ENCODE peak calls at places on chromosome 18, in four cellular contexts. N is fibroblast of lung, T is MM.1S, G is AG04449. H is an unnamed sample.

GRCh38 chr18:67525328-67526110 is 9.0 kb upstream of the DSEL start:
- DNase-seq in G (peak), N (peak), T (no peak), H (peak)

GRCh38 chr18:36333418-36333817 is 35.9 kb downstream of the FHOD3 start:
- DNase-seq in G (no peak), N (peak), T (no peak), H (peak)

GRCh38 chr18:78239090-78239457 is 740.5 kb upstream of the SALL3 start:
- DNase-seq in T (no peak), N (no peak), G (no peak), H (no peak)

GRCh38 chr18:52716926-52717325 is 376.9 kb downstream of the DCC start:
- DNase-seq in N (peak), G (peak), T (no peak), H (peak)

GRCh38 chr18:36580266-36580665 is 248.5 kb downstream of the TPGS2 start:
- DNase-seq in N (peak), G (no peak), T (no peak), H (peak)

GRCh38 chr18:35159782-35160181 is 81.1 kb upstream of the ZNF397 start:
- DNase-seq in N (no peak), G (no peak), T (no peak), H (no peak)

GRCh38 chr18:63997041-63997440 is 27.2 kb downstream of the SERPINB8 start:
- DNase-seq in G (no peak), T (no peak), N (no peak), H (no peak)

GRCh38 chr18:25350561-25351201 is 1.3 kb downstream of the ZNF521 start:
- DNase-seq in N (peak), T (peak), G (no peak), H (peak)

GRCh38 chr18:10690376-10690775 is 164.5 kb downstream of the NAPG start:
- DNase-seq in G (no peak), N (no peak), T (no peak), H (no peak)

GRCh38 chr18:2173464-2173863 is 397.8 kb downstream of the METTL4 start:
- DNase-seq in G (peak), T (no peak), N (peak), H (peak)

GRCh38 chr18:55753643-55754255 is 165.8 kb upstream of the TCF4 start:
- DNase-seq in N (peak), T (no peak), G (no peak), H (no peak)

GRCh38 chr18:59055345-59056032 is 84.2 kb upstream of the SEC11C start:
- DNase-seq in N (peak), T (no peak), G (no peak), H (no peak)
- TF ChIP-seq CTCF in N (peak), T (no peak), G (peak), H (no peak)

DNA sequence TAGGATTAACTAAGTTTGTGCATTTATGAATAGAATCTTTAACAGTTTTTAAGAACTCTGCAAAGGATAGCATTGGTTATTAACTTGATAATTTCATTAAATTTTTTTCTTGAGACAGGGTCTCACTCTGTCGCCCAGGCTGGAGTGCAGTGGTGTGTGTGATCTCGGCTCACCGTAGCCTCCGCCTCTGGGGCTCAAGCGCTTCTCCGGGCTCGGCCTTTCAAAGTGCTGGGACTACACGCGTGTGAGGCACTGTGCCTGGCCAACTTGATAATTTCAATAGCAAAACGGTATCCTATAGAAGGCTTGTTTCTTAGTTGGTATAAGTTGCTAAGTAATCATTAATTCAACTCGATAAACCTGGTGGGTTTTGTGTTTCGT is 38.0 kb downstream of the ADNP2 start:
- DNase-seq in G (no peak), N (peak), T (no peak), H (no peak)
- H3K4me3 ChIP-seq in G (peak), N (peak), T (peak), H (peak)

GRCh38 chr18:45626330-45627203 is 11.3 kb downstream of the SLC14A2 start:
- DNase-seq in T (no peak), N (no peak), G (no peak), H (peak)
- TF ChIP-seq CTCF in T (no peak), N (no peak), G (no peak), H (no peak)

DNA sequence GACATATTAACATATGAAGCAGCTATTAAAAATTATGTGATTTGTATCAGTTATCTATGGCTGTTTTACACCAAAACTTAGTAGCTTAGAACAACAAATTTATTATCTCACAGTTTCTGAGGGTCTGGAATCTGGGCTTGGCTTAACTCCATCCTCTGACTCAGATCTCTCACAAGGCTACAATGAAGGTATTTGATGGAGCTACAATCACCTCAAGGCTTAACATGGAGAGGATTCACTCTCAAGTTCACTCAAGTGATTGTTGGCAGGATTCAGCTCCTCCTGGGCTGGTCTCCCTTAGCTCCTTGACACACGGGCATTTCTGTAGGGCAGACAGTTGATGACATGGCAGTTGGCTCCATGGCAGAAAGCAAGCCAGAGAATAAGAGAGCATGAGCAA is 133.0 kb upstream of the SLC14A2 start:
- DNase-seq in N (no peak), T (no peak), G (no peak), H (peak)
- H3K4me3 ChIP-seq in N (no peak), T (no peak), G (no peak), H (no peak)

DNA sequence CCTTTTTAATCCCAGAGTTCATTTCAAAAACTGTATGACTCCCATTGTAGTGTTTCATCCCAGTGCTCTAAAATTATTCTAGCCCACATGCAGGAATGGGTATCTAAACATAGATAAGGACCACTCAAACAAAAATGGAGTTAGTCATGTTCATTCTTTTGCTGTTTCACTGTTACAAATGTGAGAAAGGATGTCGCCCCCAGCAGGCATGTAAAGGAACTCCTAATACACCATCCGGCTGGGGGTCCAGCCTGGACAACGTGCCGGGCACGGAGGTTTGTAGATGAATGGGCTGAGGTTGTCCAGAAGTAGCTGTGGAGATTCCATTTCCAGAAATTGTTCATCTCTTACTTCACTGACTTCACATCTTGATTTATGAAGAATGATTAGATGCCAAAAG is 101.9 kb upstream of the RAB12 start:
- DNase-seq in T (no peak), N (no peak), G (no peak), H (no peak)
- TF ChIP-seq CTCF in T (no peak), N (peak), G (peak), H (no peak)

GRCh38 chr18:6414118-6414722 is 491 bp downstream of the L3MBTL4 start:
- DNase-seq in N (peak), G (no peak), T (peak), H (no peak)

GRCh38 chr18:6412933-6413472 is 1.7 kb downstream of the L3MBTL4 start:
- DNase-seq in N (no peak), G (no peak), T (no peak), H (no peak)

GRCh38 chr18:6411367-6411766 is 3.3 kb downstream of the L3MBTL4 start:
- DNase-seq in N (no peak), T (no peak), G (no peak), H (no peak)

GRCh38 chr18:6413554-6414117 is 1.1 kb downstream of the L3MBTL4 start:
- DNase-seq in T (no peak), G (no peak), N (no peak), H (no peak)

GRCh38 chr18:6414723-6415362 is at the start of gene L3MBTL4:
- DNase-seq in G (no peak), N (no peak), T (peak), H (no peak)
- H3K4me3 ChIP-seq in G (peak), N (no peak), T (peak), H (peak)